ENCODE peak calls at places on chromosomes 5 and 9, in eight cellular contexts. One of them, this sample, is unnamed.

GRCh38 chr5:113161806-113162205 is 185.2 kb downstream of the DCP2 start:
- DNase-seq in cardiac muscle cell: peak; percentile 56
- DNase-seq in GM12865: no peak
- DNase-seq in mucosa of descending colon: no peak
- DNase-seq in CD8-positive, alpha-beta T cell: no peak
- DNase-seq in WERI-Rb-1: peak; percentile 69
- DNase-seq in dorsolateral prefrontal cortex: no peak
- DNase-seq in GM23338: no peak
- DNase-seq in this sample: no peak

GRCh38 chr9:93064392-93065124 is 6.1 kb downstream of the SUSD3 start:
- DNase-seq in GM23338: no peak
- DNase-seq in dorsolateral prefrontal cortex: no peak
- DNase-seq in mucosa of descending colon: peak; percentile 61
- DNase-seq in GM12865: peak; percentile 97
- DNase-seq in CD8-positive, alpha-beta T cell: peak; percentile 92
- DNase-seq in cardiac muscle cell: no peak
- DNase-seq in WERI-Rb-1: peak; percentile 50
- DNase-seq in this sample: peak; percentile 93

GRCh38 chr5:98796197-98796972 is 22.9 kb downstream of the RGMB start:
- DNase-seq in GM23338: peak; percentile 81
- DNase-seq in dorsolateral prefrontal cortex: no peak
- DNase-seq in CD8-positive, alpha-beta T cell: no peak
- DNase-seq in WERI-Rb-1: peak; percentile 48
- DNase-seq in GM12865: peak; percentile 60
- DNase-seq in mucosa of descending colon: no peak
- DNase-seq in cardiac muscle cell: peak; percentile 58
- DNase-seq in this sample: no peak

GRCh38 chr9:114592356-114592755 is 4.8 kb downstream of the ATP6V1G1 start:
- DNase-seq in GM23338: peak; percentile 54
- DNase-seq in dorsolateral prefrontal cortex: no peak
- DNase-seq in cardiac muscle cell: no peak
- DNase-seq in CD8-positive, alpha-beta T cell: peak; percentile 78
- DNase-seq in mucosa of descending colon: no peak
- DNase-seq in GM12865: peak; percentile 62
- DNase-seq in WERI-Rb-1: no peak
- DNase-seq in this sample: no peak

GRCh38 chr9:110069326-110070248 is 138.4 kb downstream of the C9orf152 start:
- DNase-seq in dorsolateral prefrontal cortex: no peak
- DNase-seq in WERI-Rb-1: peak; percentile 36
- DNase-seq in cardiac muscle cell: peak; percentile 78
- DNase-seq in CD8-positive, alpha-beta T cell: no peak
- DNase-seq in mucosa of descending colon: no peak
- DNase-seq in GM23338: no peak
- DNase-seq in GM12865: no peak
- DNase-seq in this sample: no peak

GRCh38 chr9:13213337-13213736 is 66.2 kb downstream of the MPDZ start:
- DNase-seq in WERI-Rb-1: no peak
- DNase-seq in mucosa of descending colon: no peak
- DNase-seq in cardiac muscle cell: no peak
- DNase-seq in CD8-positive, alpha-beta T cell: no peak
- DNase-seq in GM12865: no peak
- DNase-seq in GM23338: peak; percentile 14
- DNase-seq in dorsolateral prefrontal cortex: no peak
- DNase-seq in this sample: no peak

GRCh38 chr9:109258619-109259321 is 62.1 kb downstream of the EPB41L4B start:
- DNase-seq in WERI-Rb-1: peak; percentile 28
- DNase-seq in CD8-positive, alpha-beta T cell: no peak
- DNase-seq in cardiac muscle cell: peak; percentile 37
- DNase-seq in mucosa of descending colon: no peak
- DNase-seq in dorsolateral prefrontal cortex: no peak
- DNase-seq in GM23338: peak; percentile 73
- DNase-seq in GM12865: no peak
- DNase-seq in this sample: no peak

GRCh38 chr5:9892696-9893095 is 262.5 kb upstream of the TAS2R1 start:
- DNase-seq in CD8-positive, alpha-beta T cell: no peak
- DNase-seq in dorsolateral prefrontal cortex: no peak
- DNase-seq in WERI-Rb-1: no peak
- DNase-seq in cardiac muscle cell: no peak
- DNase-seq in mucosa of descending colon: no peak
- DNase-seq in GM23338: no peak
- DNase-seq in GM12865: no peak
- DNase-seq in this sample: no peak

GRCh38 chr9:113587471-113588031 is 124.0 kb downstream of the RGS3 start:
- DNase-seq in GM23338: peak; percentile 65
- DNase-seq in cardiac muscle cell: peak; percentile 49
- DNase-seq in dorsolateral prefrontal cortex: no peak
- DNase-seq in mucosa of descending colon: peak; percentile 43
- DNase-seq in GM12865: no peak
- DNase-seq in WERI-Rb-1: peak; percentile 96
- DNase-seq in CD8-positive, alpha-beta T cell: peak; percentile 58
- DNase-seq in this sample: no peak

GRCh38 chr5:138391859-138392386 is 39.4 kb downstream of the KDM3B start:
- DNase-seq in mucosa of descending colon: no peak
- DNase-seq in CD8-positive, alpha-beta T cell: no peak
- DNase-seq in GM12865: no peak
- DNase-seq in dorsolateral prefrontal cortex: peak; percentile 54
- DNase-seq in WERI-Rb-1: no peak
- DNase-seq in GM23338: no peak
- DNase-seq in cardiac muscle cell: peak; percentile 83
- DNase-seq in this sample: no peak

GRCh38 chr9:124242331-124243194 is 15.2 kb upstream of the NEK6 start:
- DNase-seq in CD8-positive, alpha-beta T cell: no peak
- DNase-seq in cardiac muscle cell: peak; percentile 30
- DNase-seq in dorsolateral prefrontal cortex: no peak
- DNase-seq in WERI-Rb-1: no peak
- DNase-seq in GM23338: peak; percentile 79
- DNase-seq in mucosa of descending colon: peak; percentile 68
- DNase-seq in GM12865: no peak
- DNase-seq in this sample: no peak

GRCh38 chr5:53783624-53784228 is 223.3 kb downstream of the NDUFS4 start:
- DNase-seq in GM12865: no peak
- DNase-seq in WERI-Rb-1: no peak
- DNase-seq in CD8-positive, alpha-beta T cell: no peak
- DNase-seq in dorsolateral prefrontal cortex: no peak
- DNase-seq in GM23338: peak; percentile 11
- DNase-seq in mucosa of descending colon: no peak
- DNase-seq in cardiac muscle cell: no peak
- DNase-seq in this sample: no peak

GRCh38 chr5:127089206-127089605 is 15.9 kb upstream of the C5orf63 start:
- DNase-seq in GM12865: no peak
- DNase-seq in CD8-positive, alpha-beta T cell: no peak
- DNase-seq in dorsolateral prefrontal cortex: no peak
- DNase-seq in cardiac muscle cell: no peak
- DNase-seq in mucosa of descending colon: no peak
- DNase-seq in WERI-Rb-1: no peak
- DNase-seq in GM23338: no peak
- DNase-seq in this sample: no peak

GRCh38 chr5:158086856-158087255 is 227.9 kb upstream of the CLINT1 start:
- DNase-seq in GM23338: no peak
- DNase-seq in WERI-Rb-1: no peak
- DNase-seq in dorsolateral prefrontal cortex: no peak
- DNase-seq in GM12865: no peak
- DNase-seq in mucosa of descending colon: no peak
- DNase-seq in CD8-positive, alpha-beta T cell: no peak
- DNase-seq in cardiac muscle cell: no peak
- DNase-seq in this sample: no peak

GRCh38 chr5:30592833-30593232 is 600.7 kb upstream of the CDH6 start:
- DNase-seq in dorsolateral prefrontal cortex: no peak
- DNase-seq in cardiac muscle cell: no peak
- DNase-seq in mucosa of descending colon: no peak
- DNase-seq in WERI-Rb-1: no peak
- DNase-seq in CD8-positive, alpha-beta T cell: no peak
- DNase-seq in GM23338: no peak
- DNase-seq in GM12865: no peak
- DNase-seq in this sample: no peak

GRCh38 chr9:114216081-114216480 is 60.7 kb downstream of the COL27A1 start:
- DNase-seq in CD8-positive, alpha-beta T cell: no peak
- DNase-seq in GM23338: no peak
- DNase-seq in dorsolateral prefrontal cortex: no peak
- DNase-seq in mucosa of descending colon: no peak
- DNase-seq in cardiac muscle cell: peak; percentile 85
- DNase-seq in GM12865: no peak
- DNase-seq in WERI-Rb-1: no peak
- DNase-seq in this sample: no peak

GRCh38 chr9:127049044-127049443 is 73.4 kb downstream of the ANGPTL2 start:
- DNase-seq in WERI-Rb-1: no peak
- DNase-seq in cardiac muscle cell: no peak
- DNase-seq in CD8-positive, alpha-beta T cell: no peak
- DNase-seq in GM23338: no peak
- DNase-seq in mucosa of descending colon: no peak
- DNase-seq in GM12865: peak; percentile 78
- DNase-seq in dorsolateral prefrontal cortex: no peak
- DNase-seq in this sample: peak; percentile 27

GRCh38 chr9:104386425-104387069 is 117.5 kb upstream of the OR13F1 start:
- DNase-seq in cardiac muscle cell: peak; percentile 52
- DNase-seq in dorsolateral prefrontal cortex: no peak
- DNase-seq in GM12865: peak; percentile 37
- DNase-seq in CD8-positive, alpha-beta T cell: no peak
- DNase-seq in WERI-Rb-1: no peak
- DNase-seq in GM23338: peak; percentile 71
- DNase-seq in mucosa of descending colon: no peak
- DNase-seq in this sample: no peak

GRCh38 chr9:79694676-79695400 is 123.1 kb downstream of the TLE4 start:
- DNase-seq in cardiac muscle cell: no peak
- DNase-seq in mucosa of descending colon: no peak
- DNase-seq in CD8-positive, alpha-beta T cell: no peak
- DNase-seq in GM12865: peak; percentile 6
- DNase-seq in WERI-Rb-1: no peak
- DNase-seq in dorsolateral prefrontal cortex: no peak
- DNase-seq in GM23338: peak; percentile 77
- DNase-seq in this sample: no peak

GRCh38 chr5:59893436-59894227 is at the start of gene PDE4D:
- DNase-seq in dorsolateral prefrontal cortex: peak; percentile 39
- DNase-seq in GM23338: peak; percentile 91
- DNase-seq in WERI-Rb-1: peak; percentile 55
- DNase-seq in CD8-positive, alpha-beta T cell: no peak
- DNase-seq in GM12865: peak; percentile 16
- DNase-seq in mucosa of descending colon: peak; percentile 38
- DNase-seq in cardiac muscle cell: peak; percentile 90
- DNase-seq in this sample: no peak
- H3K4me3 ChIP-seq in dorsolateral prefrontal cortex: peak within 1 kb of the TSS; percentile 59
- H3K4me3 ChIP-seq in GM23338: peak within 1 kb of the TSS; percentile 84
- H3K4me3 ChIP-seq in WERI-Rb-1: peak within 1 kb of the TSS; percentile 72
- H3K4me3 ChIP-seq in CD8-positive, alpha-beta T cell: no peak within 1 kb of the TSS
- H3K4me3 ChIP-seq in GM12865: no peak within 1 kb of the TSS
- H3K4me3 ChIP-seq in mucosa of descending colon: no peak within 1 kb of the TSS
- H3K4me3 ChIP-seq in cardiac muscle cell: peak within 1 kb of the TSS; percentile 40
- H3K4me3 ChIP-seq in this sample: no peak within 1 kb of the TSS

GRCh38 chr5:129384736-129385135 is 75.4 kb upstream of the ADAMTS19 start:
- DNase-seq in WERI-Rb-1: no peak
- DNase-seq in GM12865: no peak
- DNase-seq in dorsolateral prefrontal cortex: no peak
- DNase-seq in CD8-positive, alpha-beta T cell: no peak
- DNase-seq in mucosa of descending colon: no peak
- DNase-seq in cardiac muscle cell: no peak
- DNase-seq in GM23338: no peak
- DNase-seq in this sample: no peak

GRCh38 chr5:129379406-129379805 is 80.7 kb upstream of the ADAMTS19 start:
- DNase-seq in cardiac muscle cell: no peak
- DNase-seq in GM12865: no peak
- DNase-seq in CD8-positive, alpha-beta T cell: no peak
- DNase-seq in GM23338: no peak
- DNase-seq in WERI-Rb-1: no peak
- DNase-seq in mucosa of descending colon: no peak
- DNase-seq in dorsolateral prefrontal cortex: no peak
- DNase-seq in this sample: no peak

GRCh38 chr5:129387944-129388343 is 72.2 kb upstream of the ADAMTS19 start:
- DNase-seq in mucosa of descending colon: no peak
- DNase-seq in dorsolateral prefrontal cortex: no peak
- DNase-seq in GM23338: no peak
- DNase-seq in GM12865: no peak
- DNase-seq in CD8-positive, alpha-beta T cell: no peak
- DNase-seq in cardiac muscle cell: no peak
- DNase-seq in WERI-Rb-1: no peak
- DNase-seq in this sample: no peak

GRCh38 chr5:129378961-129379360 is 81.1 kb upstream of the ADAMTS19 start:
- DNase-seq in dorsolateral prefrontal cortex: no peak
- DNase-seq in cardiac muscle cell: no peak
- DNase-seq in CD8-positive, alpha-beta T cell: no peak
- DNase-seq in WERI-Rb-1: no peak
- DNase-seq in GM12865: no peak
- DNase-seq in GM23338: no peak
- DNase-seq in mucosa of descending colon: no peak
- DNase-seq in this sample: no peak

GRCh38 chr5:129382921-129383672 is 77.0 kb upstream of the ADAMTS19 start:
- DNase-seq in WERI-Rb-1: no peak
- DNase-seq in cardiac muscle cell: no peak
- DNase-seq in CD8-positive, alpha-beta T cell: no peak
- DNase-seq in mucosa of descending colon: no peak
- DNase-seq in GM23338: no peak
- DNase-seq in dorsolateral prefrontal cortex: no peak
- DNase-seq in GM12865: no peak
- DNase-seq in this sample: no peak
- TF ChIP-seq CTCF in WERI-Rb-1: no peak
- TF ChIP-seq CTCF in cardiac muscle cell: no peak
- TF ChIP-seq CTCF in CD8-positive, alpha-beta T cell: no peak
- TF ChIP-seq CTCF in mucosa of descending colon: no peak
- TF ChIP-seq CTCF in GM23338: no peak
- TF ChIP-seq CTCF in dorsolateral prefrontal cortex: no peak
- TF ChIP-seq CTCF in GM12865: no peak
- TF ChIP-seq CTCF in this sample: no peak

DNA sequence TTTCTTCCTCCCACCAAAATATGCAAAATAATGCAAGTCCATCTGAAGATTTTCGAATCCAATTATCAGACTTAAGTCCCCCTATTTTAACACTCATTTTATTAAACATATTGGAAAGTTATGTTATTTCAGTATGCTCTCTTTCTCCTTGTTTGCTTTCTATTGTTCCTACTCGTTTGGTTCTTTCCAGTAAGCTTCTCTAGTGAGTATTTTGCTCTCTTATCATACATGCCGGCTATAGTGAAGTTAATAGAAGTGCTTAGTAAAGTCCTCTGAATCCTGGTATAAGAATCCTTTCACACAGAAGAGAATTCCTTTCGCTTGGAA is 496 bp downstream of the ALDH1A1 start:
- DNase-seq in WERI-Rb-1: no peak
- DNase-seq in GM23338: no peak
- DNase-seq in GM12865: no peak
- DNase-seq in mucosa of descending colon: no peak
- DNase-seq in CD8-positive, alpha-beta T cell: no peak
- DNase-seq in dorsolateral prefrontal cortex: no peak
- DNase-seq in cardiac muscle cell: no peak
- DNase-seq in this sample: no peak
- H3K4me3 ChIP-seq in WERI-Rb-1: no peak overlapping the region
- H3K4me3 ChIP-seq in GM23338: no peak overlapping the region
- H3K4me3 ChIP-seq in GM12865: no peak overlapping the region
- H3K4me3 ChIP-seq in mucosa of descending colon: no peak overlapping the region
- H3K4me3 ChIP-seq in CD8-positive, alpha-beta T cell: no peak overlapping the region
- H3K4me3 ChIP-seq in dorsolateral prefrontal cortex: no peak overlapping the region
- H3K4me3 ChIP-seq in cardiac muscle cell: no peak overlapping the region
- H3K4me3 ChIP-seq in this sample: no peak overlapping the region

DNA sequence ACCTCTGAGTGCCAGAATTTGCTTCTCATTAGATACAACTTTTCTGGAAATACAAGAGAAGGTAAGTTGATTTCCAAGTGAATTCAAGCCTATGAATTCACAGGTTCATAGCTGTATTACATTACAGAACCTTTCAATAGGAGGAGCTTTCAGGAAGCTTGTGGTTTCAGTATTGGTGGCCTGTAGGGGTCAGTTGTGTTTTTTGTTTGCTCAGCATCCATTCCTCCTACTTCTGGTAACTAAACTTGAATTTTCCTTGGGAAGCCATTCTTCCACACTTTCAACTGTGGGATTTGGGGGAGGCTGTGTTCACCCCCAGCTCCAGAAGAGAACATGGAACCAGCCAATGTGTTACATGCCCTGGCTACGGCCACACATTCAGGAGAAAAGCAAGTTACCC is 5.6 kb upstream of the CYSTM1 start:
- DNase-seq in mucosa of descending colon: no peak
- DNase-seq in GM23338: peak; percentile 45
- DNase-seq in WERI-Rb-1: no peak
- DNase-seq in CD8-positive, alpha-beta T cell: no peak
- DNase-seq in GM12865: no peak
- DNase-seq in cardiac muscle cell: no peak
- DNase-seq in dorsolateral prefrontal cortex: no peak
- DNase-seq in this sample: no peak
- TF ChIP-seq CTCF in mucosa of descending colon: no peak
- TF ChIP-seq CTCF in GM23338: peak; percentile 42
- TF ChIP-seq CTCF in WERI-Rb-1: no peak
- TF ChIP-seq CTCF in CD8-positive, alpha-beta T cell: no peak
- TF ChIP-seq CTCF in GM12865: no peak
- TF ChIP-seq CTCF in cardiac muscle cell: no peak
- TF ChIP-seq CTCF in dorsolateral prefrontal cortex: peak; percentile 10
- TF ChIP-seq CTCF in this sample: peak; percentile 5

This sample was measured in GM12864.